ENCODE peak calls at places on chromosomes 6 and 20, in ten cellular contexts. S is activated CD4-positive, alpha-beta T cell treated with anti-CD3 and anti-CD28 coated beads, Interleukin-2, amount 50 U/mL, for 48 hours; N is mucosa of gallbladder; B is cardiac muscle cell; G is NCI-H1436; H is NCI-H1105; J is EH; K is CD4-positive, alpha-beta memory T cell; X is islet precursor cell; Y is Right ventricle myocardium superior. I is an unnamed sample.

GRCh38 chr6:125748534-125749111 is 809 bp upstream of the HEY2 start:
- DNase-seq in S (peak; percentile 12), N (no peak), B (peak; percentile 35), G (no peak), H (peak; percentile 60), J (peak; percentile 16), K (peak; percentile 33), X (peak; percentile 62), Y (no peak), I (peak; percentile 33)

GRCh38 chr6:141587482-141588266 is 545.1 kb upstream of the GJE1 start:
- DNase-seq in S (no peak), N (no peak), B (no peak), G (no peak), H (no peak), J (peak; percentile 94), K (no peak), X (no peak), Y (no peak), I (peak; percentile 15)

GRCh38 chr6:18432619-18433018 is 45.5 kb downstream of the RNF144B start:
- DNase-seq in S (no peak), N (no peak), B (no peak), G (no peak), H (no peak), J (no peak), K (no peak), X (no peak), Y (no peak), I (no peak)

GRCh38 chr6:24537771-24538385 is 43.1 kb downstream of the ALDH5A1 start:
- DNase-seq in S (no peak), N (no peak), B (no peak), G (no peak), H (no peak), J (no peak), K (no peak), X (no peak), Y (no peak), I (peak; percentile 39)

GRCh38 chr6:12572884-12573824 is 143.4 kb upstream of the PHACTR1 start:
- DNase-seq in S (no peak), N (peak; percentile 36), B (no peak), G (no peak), H (no peak), J (peak; percentile 92), K (no peak), X (peak; percentile 79), Y (no peak), I (peak; percentile 28)

GRCh38 chr20:32155017-32155965 is 45.8 kb downstream of the TM9SF4 start:
- DNase-seq in S (peak; percentile 23), N (peak; percentile 67), B (peak; percentile 74), G (peak; percentile 11), H (peak; percentile 82), J (peak; percentile 88), K (no peak), X (peak; percentile 80), Y (peak; percentile 89), I (peak; percentile 81)

GRCh38 chr6:5036309-5036708 is 32.5 kb upstream of the RPP40 start:
- DNase-seq in S (no peak), N (no peak), B (peak; percentile 67), G (peak; percentile 37), H (no peak), J (peak; percentile 66), K (no peak), X (peak; percentile 92), Y (no peak), I (peak; percentile 62)

GRCh38 chr20:25177890-25178321 is 17.6 kb upstream of the ENTPD6 start:
- DNase-seq in S (no peak), N (peak; percentile 34), B (no peak), G (no peak), H (no peak), J (peak; percentile 11), K (no peak), X (no peak), Y (no peak), I (peak; percentile 66)

GRCh38 chr6:158303210-158303731 is 9.0 kb upstream of the TULP4 start:
- DNase-seq in S (no peak), N (no peak), B (no peak), G (no peak), H (no peak), J (no peak), K (no peak), X (no peak), Y (no peak), I (no peak)

GRCh38 chr6:158153576-158153975 is 14.5 kb downstream of the SERAC1 start:
- DNase-seq in S (no peak), N (no peak), B (no peak), G (no peak), H (no peak), J (no peak), K (no peak), X (no peak), Y (no peak), I (no peak)

GRCh38 chr6:140441256-140441655 is 1066.8 kb upstream of the CITED2 start:
- DNase-seq in S (peak; percentile 3), N (peak; percentile 55), B (peak; percentile 84), G (no peak), H (no peak), J (peak; percentile 84), K (no peak), X (peak; percentile 84), Y (peak; percentile 68), I (peak; percentile 67)

GRCh38 chr20:58630063-58630462 is 21.0 kb upstream of the STX16 start:
- DNase-seq in S (no peak), N (no peak), B (no peak), G (no peak), H (no peak), J (peak; percentile 86), K (no peak), X (no peak), Y (no peak), I (peak; percentile 77)

GRCh38 chr6:107185570-107185969 is 70.3 kb upstream of the BEND3 start:
- DNase-seq in S (no peak), N (peak; percentile 10), B (peak; percentile 65), G (peak; percentile 2), H (peak; percentile 2), J (peak; percentile 6), K (no peak), X (peak; percentile 74), Y (no peak), I (peak; percentile 41)

GRCh38 chr20:62609170-62609786 is 33.0 kb upstream of the SLCO4A1 start:
- DNase-seq in S (no peak), N (no peak), B (no peak), G (no peak), H (no peak), J (no peak), K (no peak), X (no peak), Y (no peak), I (no peak)

GRCh38 chr20:1169224-1169623 is 15.6 kb downstream of the TMEM74B start:
- DNase-seq in S (no peak), N (no peak), B (no peak), G (no peak), H (no peak), J (no peak), K (no peak), X (peak; percentile 17), Y (no peak), I (no peak)

GRCh38 chr20:63103402-63104311 is 96.9 kb upstream of the BHLHE23 start:
- DNase-seq in S (no peak), N (no peak), B (no peak), G (no peak), H (no peak), J (peak; percentile 16), K (peak; percentile 31), X (no peak), Y (peak; percentile 17), I (peak; percentile 6)

GRCh38 chr6:4017847-4018193 is 61.1 kb downstream of the FAM217A start:
- DNase-seq in S (no peak), N (no peak), B (peak; percentile 23), G (peak; percentile 43), H (peak; percentile 39), J (peak; percentile 55), K (no peak), X (no peak), Y (no peak), I (peak; percentile 48)

GRCh38 chr6:43120938-43121913 is 45.1 kb downstream of the PTK7 start:
- DNase-seq in S (no peak), N (peak; percentile 63), B (no peak), G (no peak), H (no peak), J (peak; percentile 99), K (no peak), X (peak; percentile 99), Y (peak; percentile 80), I (peak; percentile 98)